ENCODE peak calls at places on chromosomes 13 and 19, in four cellular contexts. One of them, this sample, is unnamed.

GRCh38 chr19:35740108-35740422 is 2.2 kb downstream of the IGFLR1 start:
- DNase-seq in activated CD8-positive, alpha-beta memory T cell treated with anti-CD3 and anti-CD28 coated beads, Interleukin-2, amount 10 ng/mL, durations not matched to agents 7 days and 5 days: no peak
- DNase-seq in adipocyte: no peak
- DNase-seq in CD8-positive, alpha-beta T cell: no peak
- DNase-seq in this sample: no peak

GRCh38 chr19:50728084-50728737 is 5.0 kb downstream of the CLEC11A start:
- DNase-seq in activated CD8-positive, alpha-beta memory T cell treated with anti-CD3 and anti-CD28 coated beads, Interleukin-2, amount 10 ng/mL, durations not matched to agents 7 days and 5 days: peak
- DNase-seq in adipocyte: no peak
- DNase-seq in CD8-positive, alpha-beta T cell: peak
- DNase-seq in this sample: peak

GRCh38 chr13:107277911-107278310 is 710.0 kb upstream of the ARGLU1 start:
- DNase-seq in activated CD8-positive, alpha-beta memory T cell treated with anti-CD3 and anti-CD28 coated beads, Interleukin-2, amount 10 ng/mL, durations not matched to agents 7 days and 5 days: no peak
- DNase-seq in CD8-positive, alpha-beta T cell: no peak
- DNase-seq in adipocyte: no peak
- DNase-seq in this sample: no peak

GRCh38 chr13:112267650-112268049 is 108.5 kb upstream of the SPACA7 start:
- DNase-seq in adipocyte: no peak
- DNase-seq in CD8-positive, alpha-beta T cell: no peak
- DNase-seq in activated CD8-positive, alpha-beta memory T cell treated with anti-CD3 and anti-CD28 coated beads, Interleukin-2, amount 10 ng/mL, durations not matched to agents 7 days and 5 days: no peak
- DNase-seq in this sample: no peak

GRCh38 chr19:30666301-30666803 is 294.2 kb downstream of the ZNF536 start:
- DNase-seq in activated CD8-positive, alpha-beta memory T cell treated with anti-CD3 and anti-CD28 coated beads, Interleukin-2, amount 10 ng/mL, durations not matched to agents 7 days and 5 days: peak
- DNase-seq in CD8-positive, alpha-beta T cell: no peak
- DNase-seq in adipocyte: peak
- DNase-seq in this sample: peak

GRCh38 chr19:35206379-35206778 is 22.2 kb downstream of the FAM187B start:
- DNase-seq in activated CD8-positive, alpha-beta memory T cell treated with anti-CD3 and anti-CD28 coated beads, Interleukin-2, amount 10 ng/mL, durations not matched to agents 7 days and 5 days: peak
- DNase-seq in CD8-positive, alpha-beta T cell: peak
- DNase-seq in adipocyte: no peak
- DNase-seq in this sample: no peak

GRCh38 chr19:14979498-14980255 is at the start of gene SLC1A6:
- DNase-seq in activated CD8-positive, alpha-beta memory T cell treated with anti-CD3 and anti-CD28 coated beads, Interleukin-2, amount 10 ng/mL, durations not matched to agents 7 days and 5 days: no peak
- DNase-seq in adipocyte: peak
- DNase-seq in CD8-positive, alpha-beta T cell: no peak
- DNase-seq in this sample: no peak

GRCh38 chr13:27168870-27169525 is 2.6 kb downstream of the USP12 start:
- DNase-seq in CD8-positive, alpha-beta T cell: no peak
- DNase-seq in adipocyte: peak
- DNase-seq in activated CD8-positive, alpha-beta memory T cell treated with anti-CD3 and anti-CD28 coated beads, Interleukin-2, amount 10 ng/mL, durations not matched to agents 7 days and 5 days: no peak
- DNase-seq in this sample: no peak

GRCh38 chr19:23401086-23401485 is 5.8 kb upstream of the ZNF91 start:
- DNase-seq in activated CD8-positive, alpha-beta memory T cell treated with anti-CD3 and anti-CD28 coated beads, Interleukin-2, amount 10 ng/mL, durations not matched to agents 7 days and 5 days: no peak
- DNase-seq in adipocyte: no peak
- DNase-seq in CD8-positive, alpha-beta T cell: no peak
- DNase-seq in this sample: no peak

GRCh38 chr19:1255186-1256161 is 7.1 kb downstream of the MIDN start:
- DNase-seq in CD8-positive, alpha-beta T cell: no peak
- DNase-seq in activated CD8-positive, alpha-beta memory T cell treated with anti-CD3 and anti-CD28 coated beads, Interleukin-2, amount 10 ng/mL, durations not matched to agents 7 days and 5 days: no peak
- DNase-seq in adipocyte: no peak
- DNase-seq in this sample: no peak

GRCh38 chr13:111854403-111854802 is 212.5 kb upstream of the SOX1 start:
- DNase-seq in activated CD8-positive, alpha-beta memory T cell treated with anti-CD3 and anti-CD28 coated beads, Interleukin-2, amount 10 ng/mL, durations not matched to agents 7 days and 5 days: no peak
- DNase-seq in CD8-positive, alpha-beta T cell: no peak
- DNase-seq in adipocyte: no peak
- DNase-seq in this sample: no peak

GRCh38 chr19:23415034-23415433 is 19.8 kb upstream of the ZNF91 start:
- DNase-seq in adipocyte: no peak
- DNase-seq in CD8-positive, alpha-beta T cell: no peak
- DNase-seq in activated CD8-positive, alpha-beta memory T cell treated with anti-CD3 and anti-CD28 coated beads, Interleukin-2, amount 10 ng/mL, durations not matched to agents 7 days and 5 days: no peak
- DNase-seq in this sample: no peak

GRCh38 chr19:33813391-33814101 is 16.9 kb downstream of the KCTD15 start:
- DNase-seq in CD8-positive, alpha-beta T cell: no peak
- DNase-seq in adipocyte: no peak
- DNase-seq in activated CD8-positive, alpha-beta memory T cell treated with anti-CD3 and anti-CD28 coated beads, Interleukin-2, amount 10 ng/mL, durations not matched to agents 7 days and 5 days: no peak
- DNase-seq in this sample: no peak

GRCh38 chr19:51294211-51294976 is 17.1 kb upstream of the IGLON5 start:
- DNase-seq in adipocyte: no peak
- DNase-seq in CD8-positive, alpha-beta T cell: no peak
- DNase-seq in activated CD8-positive, alpha-beta memory T cell treated with anti-CD3 and anti-CD28 coated beads, Interleukin-2, amount 10 ng/mL, durations not matched to agents 7 days and 5 days: no peak
- DNase-seq in this sample: no peak

GRCh38 chr19:24054044-24054935 is 32.7 kb upstream of the ZNF254 start:
- DNase-seq in activated CD8-positive, alpha-beta memory T cell treated with anti-CD3 and anti-CD28 coated beads, Interleukin-2, amount 10 ng/mL, durations not matched to agents 7 days and 5 days: peak
- DNase-seq in CD8-positive, alpha-beta T cell: no peak
- DNase-seq in adipocyte: peak
- DNase-seq in this sample: peak

GRCh38 chr19:5870986-5871394 is 650 bp upstream of the FUT5 start:
- DNase-seq in adipocyte: no peak
- DNase-seq in CD8-positive, alpha-beta T cell: no peak
- DNase-seq in activated CD8-positive, alpha-beta memory T cell treated with anti-CD3 and anti-CD28 coated beads, Interleukin-2, amount 10 ng/mL, durations not matched to agents 7 days and 5 days: no peak
- DNase-seq in this sample: no peak

GRCh38 chr13:59680429-59681024 is 483.2 kb downstream of the DIAPH3 start:
- DNase-seq in activated CD8-positive, alpha-beta memory T cell treated with anti-CD3 and anti-CD28 coated beads, Interleukin-2, amount 10 ng/mL, durations not matched to agents 7 days and 5 days: no peak
- DNase-seq in adipocyte: peak
- DNase-seq in CD8-positive, alpha-beta T cell: no peak
- DNase-seq in this sample: peak

GRCh38 chr19:7635670-7636069 is 1.2 kb upstream of the STXBP2 start:
- DNase-seq in activated CD8-positive, alpha-beta memory T cell treated with anti-CD3 and anti-CD28 coated beads, Interleukin-2, amount 10 ng/mL, durations not matched to agents 7 days and 5 days: no peak
- DNase-seq in CD8-positive, alpha-beta T cell: no peak
- DNase-seq in adipocyte: no peak
- DNase-seq in this sample: no peak

GRCh38 chr13:47281981-47282380 is 385.1 kb upstream of the HTR2A start:
- DNase-seq in adipocyte: no peak
- DNase-seq in activated CD8-positive, alpha-beta memory T cell treated with anti-CD3 and anti-CD28 coated beads, Interleukin-2, amount 10 ng/mL, durations not matched to agents 7 days and 5 days: no peak
- DNase-seq in CD8-positive, alpha-beta T cell: no peak
- DNase-seq in this sample: no peak

GRCh38 chr19:39407644-39408391 is 1.2 kb downstream of the ZFP36 start:
- DNase-seq in CD8-positive, alpha-beta T cell: no peak
- DNase-seq in activated CD8-positive, alpha-beta memory T cell treated with anti-CD3 and anti-CD28 coated beads, Interleukin-2, amount 10 ng/mL, durations not matched to agents 7 days and 5 days: peak
- DNase-seq in adipocyte: peak
- DNase-seq in this sample: no peak

GRCh38 chr13:24664726-24665409 is 15.3 kb upstream of the ATP12A start:
- DNase-seq in CD8-positive, alpha-beta T cell: no peak
- DNase-seq in adipocyte: peak
- DNase-seq in activated CD8-positive, alpha-beta memory T cell treated with anti-CD3 and anti-CD28 coated beads, Interleukin-2, amount 10 ng/mL, durations not matched to agents 7 days and 5 days: no peak
- DNase-seq in this sample: no peak

GRCh38 chr13:74040200-74040599 is 94.0 kb downstream of the KLF12 start:
- DNase-seq in CD8-positive, alpha-beta T cell: no peak
- DNase-seq in activated CD8-positive, alpha-beta memory T cell treated with anti-CD3 and anti-CD28 coated beads, Interleukin-2, amount 10 ng/mL, durations not matched to agents 7 days and 5 days: no peak
- DNase-seq in adipocyte: no peak
- DNase-seq in this sample: peak

GRCh38 chr13:99542788-99543406 is 41.6 kb downstream of the TM9SF2 start:
- DNase-seq in adipocyte: no peak
- DNase-seq in activated CD8-positive, alpha-beta memory T cell treated with anti-CD3 and anti-CD28 coated beads, Interleukin-2, amount 10 ng/mL, durations not matched to agents 7 days and 5 days: peak
- DNase-seq in CD8-positive, alpha-beta T cell: no peak
- DNase-seq in this sample: no peak

GRCh38 chr13:112873851-112874750 is 94.9 kb upstream of the MCF2L start:
- DNase-seq in CD8-positive, alpha-beta T cell: no peak
- DNase-seq in activated CD8-positive, alpha-beta memory T cell treated with anti-CD3 and anti-CD28 coated beads, Interleukin-2, amount 10 ng/mL, durations not matched to agents 7 days and 5 days: no peak
- DNase-seq in adipocyte: peak
- DNase-seq in this sample: peak

GRCh38 chr13:35549481-35549880 is 73.0 kb upstream of the MAB21L1 start:
- DNase-seq in adipocyte: peak
- DNase-seq in CD8-positive, alpha-beta T cell: no peak
- DNase-seq in activated CD8-positive, alpha-beta memory T cell treated with anti-CD3 and anti-CD28 coated beads, Interleukin-2, amount 10 ng/mL, durations not matched to agents 7 days and 5 days: no peak
- DNase-seq in this sample: peak

GRCh38 chr13:98466634-98467236 is 110.2 kb downstream of the STK24 start:
- DNase-seq in CD8-positive, alpha-beta T cell: no peak
- DNase-seq in adipocyte: peak
- DNase-seq in activated CD8-positive, alpha-beta memory T cell treated with anti-CD3 and anti-CD28 coated beads, Interleukin-2, amount 10 ng/mL, durations not matched to agents 7 days and 5 days: no peak
- DNase-seq in this sample: peak

GRCh38 chr19:38277549-38277948 is 13.2 kb downstream of the SPINT2 start:
- DNase-seq in adipocyte: peak
- DNase-seq in CD8-positive, alpha-beta T cell: no peak
- DNase-seq in activated CD8-positive, alpha-beta memory T cell treated with anti-CD3 and anti-CD28 coated beads, Interleukin-2, amount 10 ng/mL, durations not matched to agents 7 days and 5 days: no peak
- DNase-seq in this sample: no peak

GRCh38 chr13:101706651-101707050 is 254.2 kb downstream of the ITGBL1 start:
- DNase-seq in activated CD8-positive, alpha-beta memory T cell treated with anti-CD3 and anti-CD28 coated beads, Interleukin-2, amount 10 ng/mL, durations not matched to agents 7 days and 5 days: peak
- DNase-seq in adipocyte: peak
- DNase-seq in CD8-positive, alpha-beta T cell: no peak
- DNase-seq in this sample: peak

GRCh38 chr19:41998246-41999020 is 4.4 kb upstream of the ATP1A3 start:
- DNase-seq in adipocyte: peak
- DNase-seq in activated CD8-positive, alpha-beta memory T cell treated with anti-CD3 and anti-CD28 coated beads, Interleukin-2, amount 10 ng/mL, durations not matched to agents 7 days and 5 days: peak
- DNase-seq in CD8-positive, alpha-beta T cell: no peak
- DNase-seq in this sample: no peak

This sample was measured in H4.